ENCODE peak calls at places on chromosomes 13 and 19, in eight cellular contexts. I, M, H, O, G, Z, J and F are unnamed samples.

GRCh38 chr13:101053694-101054093 is 362.6 kb downstream of the NALCN start:
- DNase-seq in M (no peak), I (no peak), H (no peak), J (no peak), Z (no peak), G (no peak), O (peak), F (no peak)

GRCh38 chr19:2287585-2287984 is 5.6 kb upstream of the PEAK3 start:
- DNase-seq in O (no peak), J (peak), M (no peak), H (no peak), I (no peak), Z (no peak), G (no peak), F (no peak)

GRCh38 chr13:26772531-26772930 is 11.9 kb upstream of the GPR12 start:
- DNase-seq in Z (no peak), O (no peak), I (no peak), J (no peak), G (no peak), H (no peak), M (no peak), F (no peak)

GRCh38 chr19:3546119-3546518 is 7.1 kb downstream of the TEKTIP1 start:
- DNase-seq in H (no peak), M (no peak), I (no peak), Z (no peak), O (no peak), G (no peak), J (no peak), F (no peak)

GRCh38 chr19:900302-901111 is 7.2 kb downstream of the RNU6-9 start:
- DNase-seq in G (peak), I (no peak), J (no peak), Z (peak), M (no peak), H (peak), O (no peak), F (no peak)

GRCh38 chr13:41562083-41562482 is 104.7 kb downstream of the RGCC start:
- DNase-seq in G (no peak), H (peak), Z (peak), O (peak), I (peak), J (no peak), M (no peak), F (peak)

GRCh38 chr19:53903055-53903680 is 5.9 kb upstream of the CACNG7 start:
- DNase-seq in I (peak), M (no peak), O (no peak), G (peak), J (peak), H (peak), Z (peak), F (no peak)

GRCh38 chr13:95050800-95051620 is 250.2 kb downstream of the ABCC4 start:
- DNase-seq in I (no peak), O (no peak), Z (peak), M (no peak), G (no peak), J (no peak), H (no peak), F (no peak)

DNA sequence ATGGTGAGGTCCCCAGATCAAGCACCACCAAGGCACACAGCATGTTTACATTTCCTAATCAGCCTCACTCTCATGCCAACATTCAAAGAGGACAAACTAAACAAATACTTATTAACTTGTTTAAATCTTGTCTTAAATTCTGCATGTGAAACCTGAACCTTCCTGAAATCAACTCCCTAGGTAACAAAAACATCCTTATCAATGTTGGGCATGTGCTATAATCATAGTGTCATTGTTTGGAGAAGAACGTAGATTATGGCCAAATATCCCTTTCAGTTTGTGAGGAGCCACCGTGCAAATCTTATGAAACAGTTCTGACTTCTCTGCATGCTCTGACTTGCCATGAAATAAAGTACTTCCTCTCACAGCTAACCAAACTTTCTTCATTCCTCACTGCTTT is 123.8 kb downstream of the NDFIP2 start:
- DNase-seq in M (no peak), Z (peak), I (no peak), J (peak), H (no peak), O (no peak), G (no peak), F (no peak)
- H3K4me3 ChIP-seq in M (no peak), Z (no peak), I (no peak), J (no peak), H (no peak), O (no peak), G (no peak), F (no peak)

GRCh38 chr19:50376166-50377050 is at the start of gene NR1H2:
- DNase-seq in G (peak), Z (peak), I (peak), H (peak), M (peak), J (peak), O (peak), F (peak)

GRCh38 chr19:50377517-50377916 is 1.3 kb downstream of the NR1H2 start:
- DNase-seq in I (no peak), O (no peak), J (no peak), M (no peak), H (no peak), G (no peak), Z (no peak), F (no peak)

GRCh38 chr19:50368649-50369570 is 3.5 kb upstream of the NAPSA start:
- DNase-seq in J (peak), I (peak), Z (peak), O (peak), H (peak), M (peak), G (peak), F (peak)

GRCh38 chr19:50377051-50377441 is 789 bp downstream of the NR1H2 start:
- DNase-seq in O (no peak), G (peak), J (no peak), H (no peak), Z (peak), I (no peak), M (no peak), F (no peak)

DNA sequence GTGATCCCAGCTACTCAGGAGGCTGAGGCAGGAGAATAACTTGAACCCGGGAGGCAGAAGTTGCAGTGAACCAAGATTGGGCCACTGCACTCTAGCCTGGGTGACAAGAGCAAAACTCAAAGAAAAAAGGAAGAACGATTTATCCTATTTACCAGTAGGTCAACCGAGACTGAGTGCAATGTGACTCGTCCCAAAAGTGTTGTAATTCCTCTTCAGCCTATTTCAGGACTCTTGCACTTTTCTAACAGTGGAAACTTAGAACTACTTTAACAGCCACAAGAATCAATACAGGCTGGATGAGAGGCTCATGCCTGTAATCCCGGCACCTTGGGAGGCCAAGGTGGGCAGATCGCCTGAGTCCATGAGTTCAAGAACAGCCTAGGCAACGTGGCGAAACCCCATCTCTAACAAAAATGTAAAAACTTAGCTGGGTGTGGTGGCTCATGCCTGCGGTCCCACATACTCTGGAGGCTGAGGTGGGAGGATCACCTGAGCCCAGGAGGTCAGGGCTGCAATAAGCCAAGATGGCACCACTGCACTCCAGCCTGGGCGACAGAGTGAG is 4.3 kb upstream of the NR1H2 start:
- DNase-seq in M (no peak), I (no peak), J (peak), O (no peak), G (no peak), Z (peak), H (no peak), F (no peak)
- H3K4me3 ChIP-seq in M (no peak), I (no peak), J (no peak), O (no peak), G (no peak), Z (no peak), H (no peak), F (no peak)

DNA sequence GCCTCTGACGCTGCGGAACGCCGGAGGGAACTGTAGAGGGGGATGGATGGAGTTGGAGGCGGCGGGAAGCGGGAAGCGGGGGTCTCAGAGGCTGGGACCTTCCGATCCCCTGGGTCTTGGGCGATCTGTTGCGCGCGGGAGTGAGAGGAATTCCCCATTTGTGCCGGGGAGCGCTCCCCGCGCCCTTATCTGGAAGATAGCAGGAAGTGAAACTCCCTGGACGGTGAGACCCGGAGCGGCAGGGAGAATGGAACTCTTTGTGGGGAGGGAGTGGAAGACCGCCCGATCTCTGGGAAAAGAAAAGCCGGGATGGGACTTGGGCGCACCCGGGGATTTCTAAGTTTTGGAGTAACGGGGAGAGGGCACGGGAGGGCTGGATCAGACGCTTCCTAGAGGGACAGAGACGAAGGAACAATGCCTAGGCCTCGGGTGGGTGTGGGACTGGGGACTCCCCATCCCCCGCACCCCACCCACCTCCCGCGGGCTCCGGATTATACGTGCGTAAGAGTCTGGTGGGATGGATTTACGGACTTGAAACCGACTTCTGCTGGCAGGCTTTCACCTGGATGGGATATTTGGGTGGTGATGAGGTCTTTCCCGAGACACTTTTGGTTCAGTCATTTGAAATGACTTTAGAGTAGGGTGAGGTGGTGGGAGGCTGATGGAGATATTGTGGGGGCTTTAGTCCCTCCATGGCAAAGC is 495 bp downstream of the LSR start:
- DNase-seq in Z (peak), O (no peak), I (no peak), G (no peak), J (no peak), H (no peak), M (no peak), F (no peak)
- H3K4me3 ChIP-seq in Z (peak), O (no peak), I (no peak), G (peak), J (no peak), H (no peak), M (peak), F (no peak)

GRCh38 chr13:102289606-102290005 is 112.2 kb downstream of the FGF14 start:
- DNase-seq in Z (peak), H (no peak), I (no peak), O (no peak), G (no peak), J (no peak), M (no peak), F (no peak)
- H3K4me3 ChIP-seq in Z (no peak), H (no peak), I (no peak), O (no peak), G (no peak), J (no peak), M (no peak), F (no peak)

GRCh38 chr13:105471683-105472082 is 1063.8 kb downstream of the EFNB2 start:
- DNase-seq in H (no peak), G (no peak), M (no peak), J (no peak), O (no peak), I (no peak), Z (peak), F (no peak)

DNA sequence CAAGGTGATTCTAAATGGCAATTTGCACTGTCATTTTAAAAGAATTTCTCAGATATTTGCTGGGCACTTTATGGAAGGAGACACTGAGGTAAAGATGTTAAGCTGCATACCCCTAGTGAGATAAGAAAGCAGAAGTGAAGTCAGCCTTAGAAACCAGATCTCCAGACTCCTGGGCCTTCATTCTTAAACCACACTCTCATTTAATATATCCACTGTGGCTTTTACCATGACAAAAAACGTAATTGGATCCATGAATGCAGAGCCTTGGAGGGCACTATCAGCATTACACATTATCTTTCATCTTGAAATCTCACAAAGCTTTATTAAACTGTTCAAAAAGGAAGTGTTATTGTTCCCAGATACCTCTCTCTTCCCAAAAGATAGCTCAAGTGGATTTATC is 1060.5 kb downstream of the EFNB2 start:
- DNase-seq in G (no peak), I (peak), H (no peak), Z (no peak), M (no peak), J (no peak), O (no peak), F (no peak)
- H3K4me3 ChIP-seq in G (no peak), I (no peak), H (no peak), Z (no peak), M (no peak), J (no peak), O (no peak), F (no peak)

GRCh38 chr19:19169236-19170052 is 619 bp downstream of the MEF2B start:
- DNase-seq in H (no peak), J (no peak), G (no peak), O (no peak), I (no peak), M (no peak), Z (no peak), F (no peak)
- H3K4me3 ChIP-seq in H (no peak), J (no peak), G (no peak), O (no peak), I (no peak), M (no peak), Z (no peak), F (no peak)

GRCh38 chr13:79403113-79403512 is 2.9 kb downstream of the RBM26 start:
- DNase-seq in M (no peak), J (no peak), H (no peak), G (no peak), I (no peak), O (no peak), Z (no peak), F (no peak)
- H3K4me3 ChIP-seq in M (no peak), J (peak), H (no peak), G (peak), I (no peak), O (no peak), Z (peak), F (peak)

GRCh38 chr13:111999352-111999751 is 67.6 kb upstream of the SOX1 start:
- DNase-seq in M (no peak), Z (no peak), I (no peak), J (no peak), G (no peak), H (no peak), O (no peak), F (no peak)
- H3K4me3 ChIP-seq in M (no peak), Z (no peak), I (no peak), J (no peak), G (no peak), H (no peak), O (no peak), F (no peak)

GRCh38 chr13:48316826-48317510 is 13.4 kb downstream of the RB1 start:
- DNase-seq in O (no peak), H (no peak), G (no peak), I (no peak), M (no peak), J (no peak), Z (no peak), F (no peak)

GRCh38 chr13:48315981-48316380 is 12.4 kb downstream of the RB1 start:
- DNase-seq in H (no peak), J (no peak), M (no peak), Z (no peak), O (no peak), G (no peak), I (no peak), F (no peak)

GRCh38 chr13:48318714-48319457 is 15.3 kb downstream of the RB1 start:
- DNase-seq in J (no peak), O (no peak), H (no peak), Z (no peak), G (no peak), I (no peak), M (no peak), F (no peak)

GRCh38 chr13:48318014-48318713 is 14.6 kb downstream of the RB1 start:
- DNase-seq in Z (no peak), O (no peak), M (no peak), J (no peak), I (no peak), G (no peak), H (no peak), F (no peak)

DNA sequence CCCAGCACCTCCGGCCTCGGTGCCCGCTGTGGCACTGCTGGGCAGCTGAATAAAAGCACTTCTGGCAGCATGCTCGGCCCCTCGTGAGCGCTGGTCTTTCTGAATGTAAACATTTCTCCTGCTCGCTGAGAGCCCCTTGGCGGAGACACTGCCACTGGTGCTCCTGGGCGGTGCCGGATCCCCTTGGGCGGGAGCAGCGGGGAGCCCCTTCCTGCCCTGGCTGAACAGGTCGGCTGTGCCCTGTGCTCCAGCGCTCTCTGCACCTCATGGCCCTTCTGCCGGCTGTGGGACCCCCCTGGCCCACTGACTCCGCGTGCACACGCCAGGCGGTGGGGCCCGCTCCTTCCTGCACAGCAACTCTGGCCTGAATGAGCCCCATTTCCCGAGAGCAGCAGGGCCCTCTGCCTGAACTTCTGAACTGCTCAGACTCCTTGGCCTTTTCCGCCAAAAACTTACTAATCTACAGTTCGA is 14.0 kb downstream of the RB1 start:
- DNase-seq in M (no peak), Z (no peak), G (no peak), H (no peak), O (no peak), I (no peak), J (no peak), F (no peak)
- H3K4me3 ChIP-seq in M (peak), Z (no peak), G (no peak), H (no peak), O (no peak), I (no peak), J (no peak), F (no peak)